ENCODE peak calls at places on chromosomes 7 and 10, in four cellular contexts. P is COR-L47; M is activated CD4-positive, alpha-beta T cell treated with anti-CD3 and anti-CD28 coated beads, Interleukin-2, amount 50 U/mL, for 1 hour; Z is fibroblast of gingiva. C is an unnamed sample.

GRCh38 chr7:12927635-12928434 is 240.4 kb downstream of the ARL4A start:
- DNase-seq in Z (no peak), M (no peak), P (peak; percentile 13), C (no peak)

GRCh38 chr10:71989658-71990454 is 25.7 kb downstream of the CHST3 start:
- DNase-seq in Z (no peak), P (no peak), M (no peak), C (no peak)

GRCh38 chr10:82084904-82085303 is 209.9 kb downstream of the NRG3 start:
- DNase-seq in Z (no peak), P (no peak), M (no peak), C (no peak)

GRCh38 chr10:131129544-131129943 is 182.0 kb downstream of the TCERG1L start:
- DNase-seq in P (no peak), M (no peak), Z (no peak), C (no peak)

GRCh38 chr7:148290451-148291005 is 300.0 kb upstream of the C7orf33 start:
- DNase-seq in P (no peak), M (no peak), Z (no peak), C (no peak)

GRCh38 chr7:7642081-7642480 is 1.5 kb downstream of the UMAD1 start:
- DNase-seq in M (no peak), P (no peak), Z (no peak), C (no peak)

GRCh38 chr7:46557295-46557711 is 636.2 kb upstream of the IGFBP3 start:
- DNase-seq in Z (no peak), P (no peak), M (no peak), C (no peak)

GRCh38 chr7:93715234-93715633 is 140.7 kb upstream of the CALCR start:
- DNase-seq in P (no peak), Z (peak; percentile 46), M (no peak), C (peak; percentile 24)

GRCh38 chr10:116146374-116146773 is 126.6 kb downstream of the GFRA1 start:
- DNase-seq in Z (no peak), M (no peak), P (no peak), C (no peak)

GRCh38 chr7:78043159-78043558 is 244.6 kb downstream of the PHTF2 start:
- DNase-seq in M (no peak), Z (no peak), P (no peak), C (no peak)

GRCh38 chr7:6536262-6536770 is 14.9 kb downstream of the GRID2IP start:
- DNase-seq in M (no peak), Z (no peak), P (no peak), C (no peak)

GRCh38 chr10:30763933-30764332 is 134.4 kb upstream of the LYZL2 start:
- DNase-seq in M (no peak), Z (no peak), P (no peak), C (no peak)

GRCh38 chr7:44461387-44461786 is 29.1 kb downstream of the NUDCD3 start:
- DNase-seq in M (no peak), Z (no peak), P (no peak), C (no peak)

GRCh38 chr7:157384301-157384700 is 47.5 kb downstream of the DNAJB6 start:
- DNase-seq in M (no peak), Z (no peak), P (no peak), C (no peak)

GRCh38 chr10:77987671-77988070 is 41.6 kb downstream of the POLR3A start:
- DNase-seq in P (no peak), M (no peak), Z (no peak), C (no peak)